ENCODE peak calls at places on chromosomes 2 and 18, in six cellular contexts. Y is HCT116, F is K562, W is SK-N-SH, H is HepG2, N is H1. E is an unnamed sample. For H3K79me2, the result is how much of the 10 kb centered on the place peaks cover.

GRCh38 chr2:174764281-174765063 is at the start of gene CHRNA1:
- DNase-seq in Y (no peak), F (no peak), W (no peak), H (no peak), N (no peak), E (no peak)

GRCh38 chr2:230439590-230439989 is 23.6 kb downstream of the SP100 start:
- DNase-seq in Y (no peak), F (no peak), W (no peak), H (no peak), N (no peak), E (no peak)

GRCh38 chr18:32389868-32390267 is 80.8 kb downstream of the GAREM1 start:
- DNase-seq in Y (no peak), F (no peak), W (no peak), H (no peak), N (no peak), E (no peak)

GRCh38 chr18:45637546-45638327 is 22.5 kb downstream of the SLC14A2 start:
- DNase-seq in Y (no peak), F (no peak), W (no peak), H (no peak), N (no peak), E (no peak)

GRCh38 chr2:19319698-19320097 is 38.7 kb downstream of the OSR1 start:
- DNase-seq in Y (no peak), F (no peak), W (no peak), H (no peak), N (no peak), E (no peak)

GRCh38 chr2:26911911-26912861 is 58.3 kb upstream of the MAPRE3 start:
- DNase-seq in Y (no peak), F (no peak), W (peak), H (no peak), N (peak), E (no peak)

GRCh38 chr2:120856421-120856862 is 120.8 kb downstream of the GLI2 start:
- DNase-seq in Y (no peak), F (peak), W (peak), H (no peak), N (no peak), E (no peak)

GRCh38 chr2:160324917-160325316 is 124.8 kb upstream of the ITGB6 start:
- DNase-seq in Y (no peak), F (no peak), W (no peak), H (peak), N (no peak), E (no peak)

GRCh38 chr2:219634951-219635751 is 7.7 kb downstream of the SLC4A3 start:
- DNase-seq in Y (no peak), F (no peak), W (peak), H (no peak), N (no peak), E (no peak)

GRCh38 chr2:127665267-127665893 is 9.9 kb downstream of the LIMS2 start:
- DNase-seq in Y (no peak), F (no peak), W (peak), H (no peak), N (no peak), E (no peak)

GRCh38 chr2:12265646-12266045 is 451.1 kb upstream of the TRIB2 start:
- DNase-seq in Y (no peak), F (no peak), W (no peak), H (no peak), N (no peak), E (no peak)

GRCh38 chr2:12270876-12271588 is 445.7 kb upstream of the TRIB2 start:
- DNase-seq in Y (no peak), F (no peak), W (no peak), H (no peak), N (no peak), E (no peak)

GRCh38 chr2:12271589-12271984 is 445.1 kb upstream of the TRIB2 start:
- DNase-seq in Y (no peak), F (no peak), W (no peak), H (no peak), N (no peak), E (no peak)

GRCh38 chr2:12267042-12267441 is 449.7 kb upstream of the TRIB2 start:
- DNase-seq in Y (no peak), F (no peak), W (no peak), H (no peak), N (no peak), E (no peak)

DNA sequence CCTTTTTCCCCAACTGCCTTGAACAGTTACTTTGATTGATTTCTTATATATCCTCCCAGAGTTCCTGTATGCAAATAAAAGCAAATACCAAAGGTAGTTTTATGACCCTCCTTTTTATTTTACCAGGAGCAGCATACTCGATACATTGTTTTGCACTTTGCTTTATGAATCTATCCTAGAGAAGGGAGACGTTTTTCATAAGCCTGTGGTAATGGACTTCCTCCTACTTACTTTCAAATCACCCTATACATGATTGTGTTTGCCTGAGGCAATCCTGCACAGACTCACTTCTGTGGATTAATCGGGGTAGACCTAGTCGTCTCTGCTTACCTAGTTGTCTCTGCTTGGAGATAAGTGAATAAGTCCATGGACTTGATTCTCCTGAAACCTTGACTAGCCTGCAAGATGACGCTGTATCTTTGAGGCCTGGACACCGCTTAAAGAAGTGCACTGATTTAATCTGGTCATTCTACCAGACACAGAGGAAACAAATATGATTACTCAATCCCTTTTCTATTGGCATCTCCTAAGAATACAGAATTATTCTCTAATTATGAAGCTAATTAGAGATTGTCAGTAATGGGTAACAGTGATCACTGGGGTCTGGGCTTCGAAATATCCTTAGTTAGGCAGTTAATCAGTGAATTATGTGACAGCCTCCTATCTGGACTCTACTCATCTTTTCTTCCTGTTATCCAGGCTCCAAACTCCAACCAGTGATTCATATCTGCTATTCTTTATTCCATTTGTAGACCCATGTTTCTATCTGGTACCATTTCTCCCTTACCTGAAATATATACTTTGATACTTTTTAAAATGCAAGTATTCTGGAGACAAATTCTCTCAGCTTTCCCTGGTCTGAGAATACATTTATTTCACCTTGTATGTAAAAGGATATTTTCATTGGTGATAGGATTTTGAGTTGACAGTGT is 447.4 kb upstream of the TRIB2 start:
- DNase-seq in Y (no peak), F (no peak), W (peak), H (no peak), N (no peak), E (no peak)
- TF ChIP-seq YY1 in Y (no peak), F (no peak), W (no peak), H (no peak), N (no peak), E (no peak)

GRCh38 chr2:101253713-101254085 is 1.0 kb downstream of the CNOT11 start:
- DNase-seq in Y (no peak), F (no peak), W (no peak), H (no peak), N (no peak), E (no peak)

GRCh38 chr2:101252408-101253012 is at the start of gene CNOT11:
- DNase-seq in Y (peak), F (peak), W (peak), H (peak), N (peak), E (peak)

GRCh38 chr2:101253013-101253712 is 477 bp downstream of the CNOT11 start:
- DNase-seq in Y (no peak), F (no peak), W (no peak), H (no peak), N (no peak), E (no peak)

GRCh38 chr2:101256316-101256715 is 3.6 kb downstream of the CNOT11 start:
- DNase-seq in Y (no peak), F (no peak), W (no peak), H (no peak), N (no peak), E (no peak)

DNA sequence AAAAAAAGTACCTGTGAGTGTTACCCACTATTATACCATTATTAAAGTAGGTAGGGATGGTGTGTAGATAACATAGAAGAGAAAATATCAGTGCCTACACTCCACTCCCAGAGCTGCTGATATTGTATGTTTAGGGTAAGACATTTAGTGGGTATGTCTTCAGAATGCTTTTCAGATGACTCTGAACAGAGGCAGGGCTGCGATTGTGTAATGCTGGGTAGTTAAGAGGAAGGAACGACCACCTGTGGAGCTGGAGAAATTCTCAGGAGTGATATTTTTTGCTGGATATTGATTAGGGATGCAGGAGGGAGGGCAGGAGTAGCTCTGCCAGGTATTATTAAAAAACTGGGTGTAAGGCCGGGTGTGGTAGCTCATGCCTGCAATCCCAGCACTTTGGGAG is 2.8 kb downstream of the CNOT11 start:
- DNase-seq in Y (no peak), F (no peak), W (no peak), H (no peak), N (no peak), E (no peak)
- H3K79me2 ChIP-seq in Y (half or more), F (under half), W (half or more), H (half or more), N (under half), E (under half)

GRCh38 chr2:42939411-42940206 is 147.2 kb upstream of the HAAO start:
- DNase-seq in Y (no peak), F (no peak), W (no peak), H (no peak), N (no peak), E (no peak)
- TF ChIP-seq YY1 in Y (no peak), F (no peak), W (no peak), H (no peak), N (no peak), E (no peak)

GRCh38 chr18:21991897-21992296 is 177.5 kb upstream of the GATA6 start:
- DNase-seq in Y (no peak), F (no peak), W (no peak), H (no peak), N (no peak), E (no peak)

GRCh38 chr18:21996261-21996892 is 173.0 kb upstream of the GATA6 start:
- DNase-seq in Y (no peak), F (no peak), W (no peak), H (peak), N (no peak), E (no peak)

DNA sequence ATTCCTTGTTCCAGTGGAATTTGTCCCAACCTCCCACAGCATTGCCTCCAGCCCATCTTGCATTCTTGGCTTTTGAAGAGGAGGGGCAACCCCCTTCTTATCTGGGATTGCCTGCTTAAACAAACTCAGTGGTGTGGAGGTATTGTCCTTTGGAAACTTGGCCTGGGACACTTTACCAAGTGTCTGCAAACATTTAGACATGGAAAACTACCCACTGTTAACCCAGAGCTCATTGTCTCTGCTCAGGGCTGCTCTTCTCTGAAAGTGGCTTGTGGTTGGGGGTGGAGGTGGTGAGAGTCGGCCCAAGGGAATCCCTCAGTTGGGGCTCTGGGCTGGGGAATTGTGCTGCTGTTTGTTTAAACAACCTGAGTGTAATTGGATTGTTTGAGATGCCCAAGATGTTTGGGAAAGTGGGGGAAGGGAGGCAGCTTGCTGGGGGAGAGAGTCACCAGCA is 178.3 kb upstream of the GATA6 start:
- DNase-seq in Y (no peak), F (no peak), W (no peak), H (peak), N (no peak), E (no peak)
- H3K79me2 ChIP-seq in Y (under half), F (under half), W (under half), H (under half), N (under half), E (under half)

GRCh38 chr2:133605031-133605773 is 36.9 kb upstream of the NCKAP5 start:
- DNase-seq in Y (no peak), F (no peak), W (no peak), H (no peak), N (no peak), E (no peak)

GRCh38 chr2:133608291-133608690 is 40.0 kb upstream of the NCKAP5 start:
- DNase-seq in Y (no peak), F (no peak), W (no peak), H (no peak), N (no peak), E (no peak)

GRCh38 chr2:133606616-133607015 is 38.4 kb upstream of the NCKAP5 start:
- DNase-seq in Y (no peak), F (no peak), W (no peak), H (no peak), N (no peak), E (no peak)

GRCh38 chr2:133609664-133610063 is 41.4 kb upstream of the NCKAP5 start:
- DNase-seq in Y (no peak), F (no peak), W (no peak), H (no peak), N (no peak), E (no peak)

DNA sequence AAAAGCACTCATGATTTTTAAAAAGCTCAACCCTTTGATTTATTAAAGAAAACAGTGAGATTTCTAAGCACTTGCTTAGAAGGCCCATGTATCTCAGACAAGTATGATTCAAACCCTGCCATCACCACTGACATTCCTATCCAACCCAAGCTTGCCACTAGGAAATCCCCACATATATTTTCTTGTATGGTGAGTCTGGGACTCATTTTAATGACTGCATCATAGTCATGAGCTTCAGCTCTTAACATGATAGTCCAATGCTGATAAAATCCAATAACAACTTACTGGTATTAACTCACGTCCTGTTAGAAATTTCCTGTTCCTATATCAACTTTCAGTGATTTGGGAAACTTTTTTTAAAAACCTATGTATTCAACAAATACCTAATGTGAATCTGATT is 39.4 kb upstream of the NCKAP5 start:
- DNase-seq in Y (no peak), F (no peak), W (no peak), H (no peak), N (no peak), E (no peak)
- TF ChIP-seq YY1 in Y (no peak), F (no peak), W (no peak), H (no peak), N (no peak), E (no peak)

E was measured in GM12878.